ENCODE peak calls at places on chromosomes 6 and 20, in eight cellular contexts. W, X, F, I, Q, G, J and M are unnamed samples. For H3K36me3, the result is how much of the 10 kb centered on the place peaks cover.

GRCh38 chr6:65289491-65289890 is 417.5 kb downstream of the EYS start:
- DNase-seq in X (peak), W (peak), I (no peak), Q (no peak), F (no peak), J (no peak), G (no peak), M (peak)

GRCh38 chr6:106502534-106502933 is 126.8 kb downstream of the RTN4IP1 start:
- DNase-seq in G (no peak), I (no peak), X (no peak), W (peak), J (no peak), Q (no peak), F (no peak), M (peak)

GRCh38 chr6:12291785-12292604 is 1.8 kb downstream of the EDN1 start:
- DNase-seq in J (no peak), F (no peak), G (no peak), X (peak), W (peak), I (no peak), Q (no peak), M (peak)

GRCh38 chr20:1900321-1900791 is 5.1 kb downstream of the SIRPA start:
- DNase-seq in G (no peak), J (peak), X (peak), Q (no peak), W (peak), F (peak), I (peak), M (peak)

GRCh38 chr6:46381057-46381456 is 110.2 kb downstream of the RCAN2 start:
- DNase-seq in I (no peak), F (no peak), J (no peak), W (no peak), Q (no peak), X (no peak), G (no peak), M (no peak)

GRCh38 chr6:140105857-140106256 is 731.4 kb upstream of the CITED2 start:
- DNase-seq in W (peak), G (no peak), I (peak), F (peak), X (peak), Q (no peak), J (no peak), M (peak)

GRCh38 chr6:150622941-150623874 is 23.5 kb downstream of the PLEKHG1 start:
- DNase-seq in I (no peak), G (no peak), F (no peak), Q (no peak), X (no peak), J (no peak), W (no peak), M (no peak)

GRCh38 chr6:25311251-25311910 is 32.2 kb downstream of the CARMIL1 start:
- DNase-seq in J (no peak), I (no peak), G (no peak), Q (no peak), X (peak), W (peak), F (no peak), M (peak)

GRCh38 chr6:64732888-64733287 is 974.1 kb downstream of the EYS start:
- DNase-seq in X (peak), I (peak), W (peak), G (no peak), Q (no peak), J (no peak), F (no peak), M (peak)

GRCh38 chr20:4956200-4956810 is 45.0 kb downstream of the SLC23A2 start:
- DNase-seq in X (peak), Q (peak), I (peak), F (peak), W (peak), J (no peak), G (no peak), M (peak)

GRCh38 chr6:137271245-137272183 is 52.3 kb upstream of the IFNGR1 start:
- DNase-seq in G (no peak), I (peak), Q (peak), W (peak), F (peak), X (peak), J (no peak), M (peak)

GRCh38 chr6:139742671-139743070 is 368.2 kb upstream of the CITED2 start:
- DNase-seq in J (no peak), X (no peak), W (no peak), F (no peak), G (no peak), Q (no peak), I (no peak), M (no peak)

GRCh38 chr6:118277631-118278030 is 270.5 kb upstream of the PLN start:
- DNase-seq in J (no peak), W (no peak), I (no peak), Q (no peak), X (no peak), F (no peak), G (no peak), M (no peak)

GRCh38 chr20:35635652-35636051 is 20.0 kb downstream of the SPAG4 start:
- DNase-seq in I (no peak), Q (no peak), X (no peak), J (no peak), W (no peak), G (no peak), F (peak), M (no peak)

GRCh38 chr6:68641172-68641571 is 6.1 kb downstream of the ADGRB3 start:
- DNase-seq in G (no peak), Q (no peak), X (no peak), F (no peak), I (no peak), J (no peak), W (no peak), M (no peak)

GRCh38 chr6:81384921-81385320 is 367.6 kb downstream of the TENT5A start:
- DNase-seq in F (no peak), J (no peak), Q (no peak), I (no peak), X (no peak), W (no peak), G (no peak), M (no peak)

GRCh38 chr6:26295691-26296555 is 69.1 kb upstream of the BTN3A2 start:
- DNase-seq in G (no peak), J (no peak), X (no peak), W (peak), I (no peak), Q (no peak), F (no peak), M (peak)

GRCh38 chr20:20253744-20254330 is 114.1 kb upstream of the INSM1 start:
- DNase-seq in Q (no peak), G (no peak), I (no peak), X (no peak), W (no peak), F (no peak), J (no peak), M (no peak)

GRCh38 chr6:159977242-159978214 is 8.6 kb downstream of the IGF2R start:
- DNase-seq in I (no peak), G (no peak), J (peak), W (no peak), Q (no peak), F (no peak), X (no peak), M (no peak)

GRCh38 chr20:34569598-34569997 is 11.1 kb downstream of the MAP1LC3A start:
- DNase-seq in W (peak), J (no peak), G (no peak), I (no peak), F (no peak), X (no peak), Q (no peak), M (no peak)

GRCh38 chr6:1601616-1602355 is 7.9 kb upstream of the FOXC1 start:
- DNase-seq in Q (no peak), F (no peak), J (no peak), G (no peak), W (no peak), X (no peak), I (no peak), M (no peak)

GRCh38 chr20:44502968-44503367 is 18.9 kb downstream of the SERINC3 start:
- DNase-seq in G (no peak), F (no peak), W (no peak), Q (no peak), X (no peak), I (no peak), J (no peak), M (no peak)
- H3K36me3 ChIP-seq in G (half or more), F (half or more), W (half or more), Q (under half), X (under half), I (half or more), J (half or more), M (under half)

GRCh38 chr20:38034961-38035360 is 1.4 kb downstream of the RPRD1B start:
- DNase-seq in X (no peak), W (peak), J (no peak), F (no peak), Q (no peak), G (no peak), I (no peak), M (no peak)

GRCh38 chr20:38032585-38033329 is 499 bp downstream of the TTI1 start:
- DNase-seq in W (no peak), X (no peak), F (no peak), Q (no peak), G (peak), J (no peak), I (no peak), M (no peak)

GRCh38 chr20:38034108-38034649 is 633 bp downstream of the RPRD1B start:
- DNase-seq in W (no peak), F (no peak), Q (peak), I (no peak), X (no peak), G (no peak), J (no peak), M (no peak)

GRCh38 chr20:38031957-38032356 is 1.3 kb downstream of the TTI1 start:
- DNase-seq in I (no peak), G (no peak), J (no peak), F (no peak), Q (no peak), X (no peak), W (peak), M (no peak)

GRCh38 chr20:38033330-38034107 is at the start of the genes RPRD1B and TTI1:
- DNase-seq in X (peak), G (peak), W (peak), F (peak), I (peak), J (peak), Q (peak), M (peak)
- H3K36me3 ChIP-seq in X (under half), G (under half), W (under half), F (under half), I (under half), J (under half), Q (under half), M (under half)

DNA sequence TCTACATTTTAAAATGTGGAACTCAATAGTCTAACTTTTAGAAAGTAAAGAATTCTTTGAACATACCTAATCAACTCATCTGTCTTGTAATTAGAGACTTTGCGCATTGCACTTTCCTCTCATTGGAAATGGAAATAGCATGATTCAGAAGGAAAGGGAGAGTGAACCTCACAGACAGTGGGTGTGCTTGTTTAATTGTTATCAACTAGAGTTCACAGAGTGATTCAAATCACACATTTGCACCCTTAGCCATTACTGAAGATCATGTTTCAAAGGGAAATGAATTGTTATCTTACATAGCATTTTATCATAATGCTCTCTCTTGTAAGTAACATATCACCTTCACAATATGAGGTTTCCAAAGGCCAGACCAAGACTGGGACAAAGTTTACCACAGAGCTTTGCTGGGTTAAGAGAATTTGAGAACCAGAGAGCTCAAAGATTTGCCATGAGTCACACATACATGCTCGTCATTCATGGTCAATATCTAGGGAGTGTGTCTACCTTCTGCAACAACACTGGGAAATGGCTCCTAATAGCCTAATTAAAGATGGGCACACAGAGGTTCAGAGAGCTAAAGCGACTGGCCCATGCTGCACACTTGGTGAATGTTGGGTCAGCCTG is 21.5 kb downstream of the GSTA3 start:
- DNase-seq in X (no peak), Q (no peak), J (no peak), I (no peak), G (no peak), W (peak), F (no peak), M (peak)
- H3K36me3 ChIP-seq in X (under half), Q (under half), J (under half), I (under half), G (under half), W (under half), F (under half), M (under half)

GRCh38 chr6:109469591-109470189 is 13.3 kb downstream of the ZBTB24 start:
- DNase-seq in Q (no peak), I (no peak), J (no peak), W (no peak), X (no peak), G (no peak), F (no peak), M (no peak)

GRCh38 chr6:109465772-109466171 is 10.2 kb upstream of the MICAL1 start:
- DNase-seq in I (no peak), W (no peak), Q (no peak), J (no peak), G (no peak), X (no peak), F (peak), M (no peak)

GRCh38 chr6:109471105-109471810 is 11.8 kb downstream of the ZBTB24 start:
- DNase-seq in F (no peak), G (no peak), J (no peak), Q (no peak), I (no peak), W (no peak), X (no peak), M (no peak)

GRCh38 chr6:109466212-109466923 is 10.8 kb upstream of the MICAL1 start:
- DNase-seq in F (peak), W (no peak), I (no peak), X (no peak), J (no peak), G (no peak), Q (no peak), M (no peak)

DNA sequence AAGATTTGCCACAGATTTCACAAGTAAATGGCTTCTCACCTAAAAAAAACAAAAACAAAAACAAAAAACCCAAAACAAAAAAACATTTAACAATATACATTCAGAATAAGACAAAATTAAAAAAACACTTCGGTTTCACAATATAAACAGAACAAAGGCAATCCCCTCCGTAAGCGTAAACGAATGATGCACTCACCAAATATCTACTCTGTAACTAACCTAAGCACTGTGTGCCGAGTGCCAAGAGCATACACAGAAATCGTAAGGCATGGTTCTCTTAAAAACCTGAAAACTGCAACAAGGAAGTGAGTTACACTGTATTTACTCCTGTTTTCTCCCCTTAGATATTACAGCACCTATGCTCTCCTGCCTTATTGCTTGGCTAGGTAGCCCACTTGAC is 12.1 kb upstream of the MICAL1 start:
- DNase-seq in Q (no peak), X (no peak), J (no peak), F (no peak), I (no peak), W (no peak), G (no peak), M (no peak)
- H3K36me3 ChIP-seq in Q (under half), X (under half), J (half or more), F (under half), I (half or more), W (under half), G (under half), M (under half)

GRCh38 chr6:166336847-166337246 is 5.5 kb downstream of the SFT2D1 start:
- DNase-seq in W (no peak), Q (no peak), J (peak), I (no peak), G (no peak), X (no peak), F (no peak), M (no peak)
- H3K36me3 ChIP-seq in W (under half), Q (under half), J (under half), I (half or more), G (under half), X (under half), F (under half), M (under half)

GRCh38 chr6:111326563-111326962 is 156.5 kb downstream of the REV3L start:
- DNase-seq in J (no peak), F (no peak), W (no peak), G (no peak), Q (no peak), X (no peak), I (no peak), M (no peak)

GRCh38 chr6:111329882-111330633 is 153.0 kb downstream of the REV3L start:
- DNase-seq in G (no peak), F (no peak), J (no peak), Q (no peak), I (no peak), W (no peak), X (no peak), M (peak)
- H3K36me3 ChIP-seq in G (under half), F (under half), J (half or more), Q (under half), I (under half), W (under half), X (under half), M (under half)